ENCODE peak calls at places on chromosomes 11 and 22, in four cellular contexts. O is Peyer's patch; Z is naive thymus-derived CD4-positive, alpha-beta T cell; X is mesendoderm. I is an unnamed sample.

GRCh38 chr11:11584446-11584810 is 37.4 kb downstream of the GALNT18 start:
- DNase-seq in O (no peak), Z (no peak), X (no peak), I (no peak)

GRCh38 chr11:74820763-74821162 is 72.1 kb downstream of the RNF169 start:
- DNase-seq in O (no peak), Z (no peak), X (peak; percentile 40), I (no peak)

GRCh38 chr11:116731821-116732739 is 40.7 kb downstream of the BUD13 start:
- DNase-seq in O (no peak), Z (no peak), X (peak; percentile 69), I (no peak)

GRCh38 chr22:42949159-42949558 is 65.8 kb downstream of the PACSIN2 start:
- DNase-seq in O (peak; percentile 45), Z (no peak), X (peak; percentile 58), I (no peak)

GRCh38 chr11:12642040-12642439 is 32.2 kb upstream of the TEAD1 start:
- DNase-seq in O (no peak), Z (no peak), X (no peak), I (no peak)

GRCh38 chr11:117984471-117984870 is 1.7 kb upstream of the IL10RA start:
- DNase-seq in O (no peak), Z (no peak), X (no peak), I (no peak)

GRCh38 chr11:83070878-83071640 is 638 bp downstream of the RAB30 start:
- DNase-seq in O (peak; percentile 66), Z (peak; percentile 40), X (peak; percentile 29), I (peak; percentile 56)

GRCh38 chr22:50034126-50035081 is 21.8 kb upstream of the IL17REL start:
- DNase-seq in O (no peak), Z (no peak), X (no peak), I (no peak)

GRCh38 chr11:127193916-127194315 is 193.3 kb upstream of the KIRREL3 start:
- DNase-seq in O (no peak), Z (no peak), X (peak; percentile 52), I (no peak)

GRCh38 chr11:112958670-112959069 is 2.5 kb upstream of the NCAM1 start:
- DNase-seq in O (no peak), Z (no peak), X (peak; percentile 39), I (no peak)

GRCh38 chr11:126719740-126720139 is 280.8 kb downstream of the KIRREL3 start:
- DNase-seq in O (no peak), Z (no peak), X (no peak), I (no peak)

GRCh38 chr11:69172674-69173073 is 16.9 kb downstream of the SMIM38 start:
- DNase-seq in O (no peak), Z (no peak), X (peak; percentile 62), I (no peak)

GRCh38 chr11:85170184-85170583 is 457.0 kb downstream of the DLG2 start:
- DNase-seq in O (no peak), Z (no peak), X (peak; percentile 78), I (no peak)

GRCh38 chr11:13343931-13344717 is 66.5 kb downstream of the BMAL1 start:
- DNase-seq in O (peak; percentile 88), Z (peak; percentile 68), X (peak; percentile 85), I (peak; percentile 54)

GRCh38 chr11:34139346-34139745 is 33.9 kb downstream of the NAT10 start:
- DNase-seq in O (peak; percentile 44), Z (no peak), X (no peak), I (peak; percentile 38)

GRCh38 chr11:69203901-69204245 is 48.1 kb downstream of the SMIM38 start:
- DNase-seq in O (peak; percentile 32), Z (no peak), X (no peak), I (no peak)

GRCh38 chr22:35275580-35275979 is 18.3 kb downstream of the HMGXB4 start:
- DNase-seq in O (no peak), Z (no peak), X (no peak), I (no peak)

GRCh38 chr22:27576413-27576812 is 225.1 kb downstream of the MN1 start:
- DNase-seq in O (no peak), Z (no peak), X (no peak), I (no peak)

GRCh38 chr11:60743058-60743457 is 13.6 kb upstream of the MS4A15 start:
- DNase-seq in O (no peak), Z (no peak), X (peak; percentile 28), I (no peak)

GRCh38 chr11:60168306-60168705 is 14.6 kb downstream of the MS4A6A start:
- DNase-seq in O (no peak), Z (no peak), X (no peak), I (no peak)

GRCh38 chr11:14520902-14521151 is 641 bp upstream of the PSMA1 start:
- DNase-seq in O (no peak), Z (no peak), X (no peak), I (no peak)

GRCh38 chr11:2714463-2714800 is 14.6 kb upstream of the KCNQ1OT1 start:
- DNase-seq in O (no peak), Z (no peak), X (no peak), I (no peak)

GRCh38 chr11:120035756-120036155 is 102.2 kb downstream of the TRIM29 start:
- DNase-seq in O (peak; percentile 7), Z (no peak), X (no peak), I (no peak)

GRCh38 chr11:34649597-34649996 is 28.7 kb downstream of the EHF start:
- DNase-seq in O (peak; percentile 66), Z (no peak), X (no peak), I (no peak)

GRCh38 chr11:32830413-32830738 is 649 bp downstream of the PRRG4 start:
- DNase-seq in O (peak; percentile 80), Z (no peak), X (no peak), I (no peak)

GRCh38 chr22:49570032-49570848 is 257.4 kb downstream of the BRD1 start:
- DNase-seq in O (peak; percentile 19), Z (no peak), X (no peak), I (no peak)

GRCh38 chr22:47369020-47369419 is 606.6 kb downstream of the TBC1D22A start:
- DNase-seq in O (no peak), Z (no peak), X (no peak), I (no peak)

GRCh38 chr11:77092382-77092781 is 10.3 kb upstream of the OMP start:
- DNase-seq in O (no peak), Z (no peak), X (no peak), I (no peak)

GRCh38 chr11:96817488-96817887 is 427.7 kb downstream of the JRKL start:
- DNase-seq in O (no peak), Z (no peak), X (no peak), I (no peak)

GRCh38 chr11:86625981-86626380 is 46.4 kb downstream of the ME3 start:
- DNase-seq in O (no peak), Z (no peak), X (no peak), I (no peak)

GRCh38 chr11:6523253-6523652 is 26.2 kb downstream of the DNHD1 start:
- DNase-seq in O (no peak), Z (no peak), X (peak; percentile 19), I (no peak)
- H3K27ac ChIP-seq in O (no peak overlapping the region), Z (no peak overlapping the region), X (no peak overlapping the region), I (no peak overlapping the region)

GRCh38 chr11:128714881-128715280 is 21.0 kb downstream of the FLI1 start:
- DNase-seq in O (no peak), Z (no peak), X (no peak), I (no peak)
- H3K27ac ChIP-seq in O (peak overlapping the region; percentile 75), Z (peak overlapping the region; percentile 73), X (no peak overlapping the region), I (no peak overlapping the region)

DNA sequence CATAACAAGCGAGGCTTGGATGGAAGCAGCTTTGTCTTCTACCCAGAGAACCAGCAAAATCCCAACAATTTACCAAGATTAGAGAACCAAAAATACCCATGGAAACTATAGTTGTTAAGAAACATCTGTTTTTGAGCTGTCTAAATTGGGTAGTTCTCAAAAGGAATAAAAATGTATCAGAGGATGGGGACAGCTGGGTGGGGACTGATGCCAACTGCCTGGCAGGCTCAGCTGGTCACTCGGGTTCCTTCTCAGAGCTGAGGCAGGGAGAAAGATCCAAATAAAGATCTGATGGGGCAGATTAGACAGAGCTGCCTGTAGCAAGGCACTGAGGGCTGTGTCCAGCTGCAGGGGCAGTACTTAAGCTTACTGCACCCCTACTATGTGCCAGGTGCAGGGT is 85.9 kb upstream of the GRK3 start:
- DNase-seq in O (no peak), Z (no peak), X (no peak), I (no peak)
- H3K27ac ChIP-seq in O (no peak overlapping the region), Z (no peak overlapping the region), X (no peak overlapping the region), I (no peak overlapping the region)

GRCh38 chr11:93727985-93728791 is 13.1 kb downstream of the TAF1D start:
- DNase-seq in O (no peak), Z (no peak), X (no peak), I (no peak)
- H3K27ac ChIP-seq in O (no peak overlapping the region), Z (no peak overlapping the region), X (no peak overlapping the region), I (no peak overlapping the region)

GRCh38 chr22:31508536-31508935 is 12.2 kb downstream of the SFI1 start:
- DNase-seq in O (no peak), Z (no peak), X (no peak), I (no peak)

GRCh38 chr22:31509041-31509440 is 12.7 kb downstream of the SFI1 start:
- DNase-seq in O (no peak), Z (no peak), X (no peak), I (no peak)

GRCh38 chr22:31501738-31502137 is 5.4 kb downstream of the SFI1 start:
- DNase-seq in O (no peak), Z (no peak), X (no peak), I (no peak)

GRCh38 chr22:31504282-31504681 is 7.9 kb downstream of the SFI1 start:
- DNase-seq in O (no peak), Z (no peak), X (peak; percentile 34), I (no peak)
- H3K27ac ChIP-seq in O (no peak overlapping the region), Z (no peak overlapping the region), X (no peak overlapping the region), I (no peak overlapping the region)

GRCh38 chr11:125114518-125114917 is 3.1 kb upstream of the TMEM218 start:
- DNase-seq in O (no peak), Z (no peak), X (peak; percentile 73), I (no peak)

GRCh38 chr11:125110996-125111340 is 458 bp downstream of the TMEM218 start:
- DNase-seq in O (peak; percentile 50), Z (no peak), X (peak; percentile 61), I (no peak)

GRCh38 chr11:125111341-125112234 is at the start of gene TMEM218:
- DNase-seq in O (peak; percentile 100), Z (peak; percentile 96), X (peak; percentile 100), I (peak; percentile 94)

GRCh38 chr11:125110506-125110905 is 920 bp downstream of the TMEM218 start:
- DNase-seq in O (no peak), Z (no peak), X (peak; percentile 88), I (no peak)

DNA sequence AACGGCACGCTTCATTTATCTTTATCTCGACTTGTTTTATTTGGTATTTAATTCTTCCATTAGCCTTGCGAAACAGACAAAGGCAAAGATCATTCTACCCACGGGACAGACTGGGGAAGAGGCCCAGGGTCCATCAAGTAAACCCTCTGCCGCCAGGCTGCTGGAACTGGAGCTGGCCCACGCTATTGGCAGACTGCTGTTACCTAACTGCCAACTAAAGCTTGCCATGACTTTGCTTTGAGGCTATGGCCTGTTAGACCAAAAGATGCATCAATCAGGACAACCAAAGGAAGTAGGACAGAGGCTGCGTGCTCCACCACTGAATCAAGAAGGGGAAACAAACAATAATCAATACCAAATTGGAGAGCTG is 794 bp upstream of the TMEM218 start:
- DNase-seq in O (no peak), Z (no peak), X (no peak), I (no peak)
- H3K27ac ChIP-seq in O (peak overlapping the region; percentile 32), Z (peak overlapping the region; percentile 77), X (no peak overlapping the region), I (peak overlapping the region; percentile 74)

I was measured in CD8-positive, alpha-beta memory T cell.